ENCODE peak calls at places on chromosomes 13 and 19, in nine cellular contexts. One of them, this sample, is unnamed.

GRCh38 chr19:31905980-31906948 is 439.1 kb upstream of the ZNF507 start:
- DNase-seq in H1: no peak
- DNase-seq in spleen: no peak
- DNase-seq in K562: no peak
- DNase-seq in GM12892: no peak
- DNase-seq in GM23338: no peak
- DNase-seq in breast epithelium: no peak
- DNase-seq in HCT116: no peak
- DNase-seq in transverse colon: peak
- DNase-seq in this sample: no peak

GRCh38 chr19:41705393-41706174 is 2.8 kb upstream of the CEACAM5 start:
- DNase-seq in H1: no peak
- DNase-seq in spleen: no peak
- DNase-seq in K562: peak
- DNase-seq in GM12892: no peak
- DNase-seq in GM23338: peak
- DNase-seq in breast epithelium: no peak
- DNase-seq in HCT116: no peak
- DNase-seq in transverse colon: peak
- DNase-seq in this sample: no peak

GRCh38 chr13:20371825-20372224 is 139.7 kb upstream of the GJB6 start:
- DNase-seq in H1: no peak
- DNase-seq in spleen: no peak
- DNase-seq in K562: no peak
- DNase-seq in GM12892: no peak
- DNase-seq in GM23338: no peak
- DNase-seq in breast epithelium: no peak
- DNase-seq in HCT116: no peak
- DNase-seq in transverse colon: no peak
- DNase-seq in this sample: no peak

GRCh38 chr13:51770681-51771417 is 33.1 kb downstream of the DHRS12 start:
- DNase-seq in H1: no peak
- DNase-seq in spleen: no peak
- DNase-seq in K562: no peak
- DNase-seq in GM12892: no peak
- DNase-seq in GM23338: no peak
- DNase-seq in breast epithelium: no peak
- DNase-seq in HCT116: no peak
- DNase-seq in transverse colon: no peak
- DNase-seq in this sample: no peak

GRCh38 chr19:19167612-19168011 is 2.5 kb downstream of the MEF2B start:
- DNase-seq in H1: no peak
- DNase-seq in spleen: no peak
- DNase-seq in K562: no peak
- DNase-seq in GM12892: no peak
- DNase-seq in GM23338: no peak
- DNase-seq in breast epithelium: no peak
- DNase-seq in HCT116: no peak
- DNase-seq in transverse colon: no peak
- DNase-seq in this sample: no peak

GRCh38 chr19:40560092-40560507 is 16.6 kb upstream of the SHKBP1 start:
- DNase-seq in H1: no peak
- DNase-seq in spleen: no peak
- DNase-seq in K562: no peak
- DNase-seq in GM12892: no peak
- DNase-seq in GM23338: peak
- DNase-seq in breast epithelium: no peak
- DNase-seq in HCT116: no peak
- DNase-seq in transverse colon: no peak
- DNase-seq in this sample: no peak

GRCh38 chr13:32415019-32415418 is 12.9 kb downstream of the N4BP2L1 start:
- DNase-seq in H1: no peak
- DNase-seq in spleen: no peak
- DNase-seq in K562: peak
- DNase-seq in GM12892: no peak
- DNase-seq in GM23338: peak
- DNase-seq in breast epithelium: no peak
- DNase-seq in HCT116: peak
- DNase-seq in transverse colon: peak
- DNase-seq in this sample: no peak

GRCh38 chr19:48480151-48480475 is 10.9 kb downstream of the CYTH2 start:
- DNase-seq in H1: no peak
- DNase-seq in spleen: peak
- DNase-seq in K562: no peak
- DNase-seq in GM12892: no peak
- DNase-seq in GM23338: peak
- DNase-seq in breast epithelium: no peak
- DNase-seq in HCT116: no peak
- DNase-seq in transverse colon: peak
- DNase-seq in this sample: no peak

GRCh38 chr19:35755550-35756371 is 1.1 kb downstream of the HSPB6 start:
- DNase-seq in H1: no peak
- DNase-seq in spleen: peak
- DNase-seq in K562: no peak
- DNase-seq in GM12892: no peak
- DNase-seq in GM23338: peak
- DNase-seq in breast epithelium: peak
- DNase-seq in HCT116: no peak
- DNase-seq in transverse colon: peak
- DNase-seq in this sample: no peak

GRCh38 chr13:19663416-19663979 is 30.0 kb downstream of the MPHOSPH8 start:
- DNase-seq in H1: no peak
- DNase-seq in spleen: no peak
- DNase-seq in K562: no peak
- DNase-seq in GM12892: no peak
- DNase-seq in GM23338: no peak
- DNase-seq in breast epithelium: no peak
- DNase-seq in HCT116: no peak
- DNase-seq in transverse colon: no peak
- DNase-seq in this sample: no peak

GRCh38 chr13:75129331-75129730 is 352.6 kb downstream of the TBC1D4 start:
- DNase-seq in H1: no peak
- DNase-seq in spleen: no peak
- DNase-seq in K562: no peak
- DNase-seq in GM12892: no peak
- DNase-seq in GM23338: no peak
- DNase-seq in breast epithelium: no peak
- DNase-seq in HCT116: no peak
- DNase-seq in transverse colon: no peak
- DNase-seq in this sample: no peak

GRCh38 chr19:12786149-12786870 is 5.0 kb upstream of the JUNB start:
- DNase-seq in H1: no peak
- DNase-seq in spleen: peak
- DNase-seq in K562: no peak
- DNase-seq in GM12892: no peak
- DNase-seq in GM23338: no peak
- DNase-seq in breast epithelium: peak
- DNase-seq in HCT116: no peak
- DNase-seq in transverse colon: peak
- DNase-seq in this sample: no peak

GRCh38 chr13:50646070-50646469 is 197.4 kb downstream of the DLEU7 start:
- DNase-seq in H1: no peak
- DNase-seq in spleen: no peak
- DNase-seq in K562: no peak
- DNase-seq in GM12892: no peak
- DNase-seq in GM23338: no peak
- DNase-seq in breast epithelium: no peak
- DNase-seq in HCT116: no peak
- DNase-seq in transverse colon: no peak
- DNase-seq in this sample: no peak

GRCh38 chr19:9883764-9884163 is 48.6 kb downstream of the PIN1 start:
- DNase-seq in H1: no peak
- DNase-seq in spleen: no peak
- DNase-seq in K562: no peak
- DNase-seq in GM12892: no peak
- DNase-seq in GM23338: no peak
- DNase-seq in breast epithelium: no peak
- DNase-seq in HCT116: no peak
- DNase-seq in transverse colon: no peak
- DNase-seq in this sample: no peak

GRCh38 chr13:110557082-110557481 is 4.4 kb downstream of the RAB20 start:
- DNase-seq in H1: no peak
- DNase-seq in spleen: no peak
- DNase-seq in K562: no peak
- DNase-seq in GM12892: no peak
- DNase-seq in GM23338: no peak
- DNase-seq in breast epithelium: no peak
- DNase-seq in HCT116: no peak
- DNase-seq in transverse colon: no peak
- DNase-seq in this sample: no peak

GRCh38 chr13:110556224-110556606 is 5.3 kb downstream of the RAB20 start:
- DNase-seq in H1: no peak
- DNase-seq in spleen: no peak
- DNase-seq in K562: no peak
- DNase-seq in GM12892: no peak
- DNase-seq in GM23338: no peak
- DNase-seq in breast epithelium: peak
- DNase-seq in HCT116: no peak
- DNase-seq in transverse colon: no peak
- DNase-seq in this sample: no peak

GRCh38 chr13:110559429-110559943 is 2.0 kb downstream of the RAB20 start:
- DNase-seq in H1: no peak
- DNase-seq in spleen: peak
- DNase-seq in K562: no peak
- DNase-seq in GM12892: no peak
- DNase-seq in GM23338: no peak
- DNase-seq in breast epithelium: peak
- DNase-seq in HCT116: no peak
- DNase-seq in transverse colon: peak
- DNase-seq in this sample: no peak

GRCh38 chr13:110555601-110556223 is 5.8 kb downstream of the RAB20 start:
- DNase-seq in H1: no peak
- DNase-seq in spleen: peak
- DNase-seq in K562: no peak
- DNase-seq in GM12892: no peak
- DNase-seq in GM23338: no peak
- DNase-seq in breast epithelium: no peak
- DNase-seq in HCT116: no peak
- DNase-seq in transverse colon: peak
- DNase-seq in this sample: no peak

DNA sequence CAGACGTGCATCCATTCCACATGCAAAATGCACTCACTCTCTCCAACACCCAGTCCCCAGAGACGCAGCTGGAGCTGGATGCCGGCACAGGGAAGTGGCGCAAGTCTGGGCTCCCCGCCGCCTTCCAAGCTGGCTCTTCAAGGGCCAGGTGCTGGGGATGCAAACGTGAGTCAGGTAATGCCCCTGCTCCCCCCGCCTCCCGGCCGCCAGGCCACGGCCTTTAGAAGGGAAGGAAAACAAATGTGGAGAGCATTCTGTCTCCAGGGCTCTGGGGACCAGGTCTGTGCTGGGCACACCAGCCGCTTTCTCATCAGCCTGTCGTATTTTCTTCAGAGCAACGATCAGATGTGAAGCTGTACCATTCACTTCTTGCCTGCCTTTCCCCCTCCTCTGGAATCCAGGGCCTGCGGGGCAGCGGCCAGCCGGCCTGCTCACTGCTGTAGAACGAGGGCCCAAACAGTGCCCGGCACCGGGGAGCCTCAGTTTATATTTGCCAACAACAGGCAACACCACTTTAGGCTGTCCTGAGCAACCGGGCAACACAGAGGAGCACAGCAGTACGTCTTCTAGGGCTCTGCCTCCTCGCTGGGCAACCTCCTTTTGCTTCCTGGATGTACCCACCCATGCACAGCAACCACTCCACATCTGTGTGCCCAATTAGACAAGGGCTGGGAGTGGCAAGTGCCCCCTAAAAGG is 3.8 kb downstream of the RAB20 start:
- DNase-seq in H1: no peak
- DNase-seq in spleen: peak
- DNase-seq in K562: no peak
- DNase-seq in GM12892: no peak
- DNase-seq in GM23338: no peak
- DNase-seq in breast epithelium: no peak
- DNase-seq in HCT116: no peak
- DNase-seq in transverse colon: no peak
- DNase-seq in this sample: no peak
- TF ChIP-seq POLR2AphosphoS5 in H1: no peak
- TF ChIP-seq POLR2AphosphoS5 in spleen: peak
- TF ChIP-seq POLR2AphosphoS5 in K562: no peak
- TF ChIP-seq POLR2AphosphoS5 in GM12892: no peak
- TF ChIP-seq POLR2AphosphoS5 in GM23338: no peak
- TF ChIP-seq POLR2AphosphoS5 in breast epithelium: no peak
- TF ChIP-seq POLR2AphosphoS5 in HCT116: no peak
- TF ChIP-seq POLR2AphosphoS5 in transverse colon: no peak
- TF ChIP-seq POLR2AphosphoS5 in this sample: no peak

DNA sequence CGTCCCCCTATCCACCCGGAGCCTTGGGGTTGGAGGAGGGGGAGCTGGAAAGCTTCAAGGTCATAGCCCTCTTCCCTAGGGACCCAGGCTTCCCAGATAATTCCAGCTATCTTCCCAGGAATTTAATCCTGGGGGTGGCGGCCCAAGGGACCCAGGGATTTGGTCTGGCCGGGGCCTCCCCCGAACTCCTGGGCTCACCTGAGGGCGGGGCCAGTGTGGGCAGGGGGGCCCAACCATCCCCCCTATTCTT is 1.3 kb downstream of the VASP start:
- DNase-seq in H1: no peak
- DNase-seq in spleen: no peak
- DNase-seq in K562: no peak
- DNase-seq in GM12892: no peak
- DNase-seq in GM23338: no peak
- DNase-seq in breast epithelium: no peak
- DNase-seq in HCT116: no peak
- DNase-seq in transverse colon: no peak
- DNase-seq in this sample: no peak
- TF ChIP-seq POLR2AphosphoS5 in H1: no peak
- TF ChIP-seq POLR2AphosphoS5 in spleen: no peak
- TF ChIP-seq POLR2AphosphoS5 in K562: no peak
- TF ChIP-seq POLR2AphosphoS5 in GM12892: no peak
- TF ChIP-seq POLR2AphosphoS5 in GM23338: peak
- TF ChIP-seq POLR2AphosphoS5 in breast epithelium: no peak
- TF ChIP-seq POLR2AphosphoS5 in HCT116: no peak
- TF ChIP-seq POLR2AphosphoS5 in transverse colon: no peak
- TF ChIP-seq POLR2AphosphoS5 in this sample: no peak

GRCh38 chr13:94369862-94370491 is 109.5 kb downstream of the DCT start:
- DNase-seq in H1: no peak
- DNase-seq in spleen: no peak
- DNase-seq in K562: no peak
- DNase-seq in GM12892: no peak
- DNase-seq in GM23338: no peak
- DNase-seq in breast epithelium: no peak
- DNase-seq in HCT116: no peak
- DNase-seq in transverse colon: peak
- DNase-seq in this sample: no peak
- TF ChIP-seq POLR2AphosphoS5 in H1: no peak
- TF ChIP-seq POLR2AphosphoS5 in spleen: no peak
- TF ChIP-seq POLR2AphosphoS5 in K562: no peak
- TF ChIP-seq POLR2AphosphoS5 in GM12892: no peak
- TF ChIP-seq POLR2AphosphoS5 in GM23338: no peak
- TF ChIP-seq POLR2AphosphoS5 in breast epithelium: no peak
- TF ChIP-seq POLR2AphosphoS5 in HCT116: no peak
- TF ChIP-seq POLR2AphosphoS5 in transverse colon: peak
- TF ChIP-seq POLR2AphosphoS5 in this sample: no peak

GRCh38 chr13:46552888-46553520 is at the start of gene LRCH1:
- DNase-seq in H1: no peak
- DNase-seq in spleen: peak
- DNase-seq in K562: peak
- DNase-seq in GM12892: peak
- DNase-seq in GM23338: peak
- DNase-seq in breast epithelium: peak
- DNase-seq in HCT116: peak
- DNase-seq in transverse colon: peak
- DNase-seq in this sample: peak
- TF ChIP-seq POLR2AphosphoS5 in H1: no peak
- TF ChIP-seq POLR2AphosphoS5 in spleen: peak
- TF ChIP-seq POLR2AphosphoS5 in K562: no peak
- TF ChIP-seq POLR2AphosphoS5 in GM12892: no peak
- TF ChIP-seq POLR2AphosphoS5 in GM23338: peak
- TF ChIP-seq POLR2AphosphoS5 in breast epithelium: no peak
- TF ChIP-seq POLR2AphosphoS5 in HCT116: peak
- TF ChIP-seq POLR2AphosphoS5 in transverse colon: peak
- TF ChIP-seq POLR2AphosphoS5 in this sample: no peak

GRCh38 chr19:49983645-49984229 is 22.8 kb upstream of the SIGLEC11 start:
- DNase-seq in H1: no peak
- DNase-seq in spleen: peak
- DNase-seq in K562: peak
- DNase-seq in GM12892: peak
- DNase-seq in GM23338: peak
- DNase-seq in breast epithelium: no peak
- DNase-seq in HCT116: peak
- DNase-seq in transverse colon: peak
- DNase-seq in this sample: peak
- TF ChIP-seq POLR2AphosphoS5 in H1: no peak
- TF ChIP-seq POLR2AphosphoS5 in spleen: peak
- TF ChIP-seq POLR2AphosphoS5 in K562: no peak
- TF ChIP-seq POLR2AphosphoS5 in GM12892: no peak
- TF ChIP-seq POLR2AphosphoS5 in GM23338: no peak
- TF ChIP-seq POLR2AphosphoS5 in breast epithelium: no peak
- TF ChIP-seq POLR2AphosphoS5 in HCT116: no peak
- TF ChIP-seq POLR2AphosphoS5 in transverse colon: no peak
- TF ChIP-seq POLR2AphosphoS5 in this sample: no peak

This sample was measured in GM12891.